ENCODE peak calls at places on chromosomes 1 and 21, in nine cellular contexts. Y is tibial artery, M is breast epithelium, H is ovary, A is neural progenitor cell, F is testis, C is SJSA1, J is H1, X is A549. T is an unnamed sample.

GRCh38 chr1:205263580-205264190 is 35.9 kb downstream of the TMCC2 start:
- DNase-seq in Y (no peak), M (no peak), H (no peak), A (no peak), F (no peak), C (no peak), J (no peak), X (no peak), T (no peak)

GRCh38 chr1:189117072-189117770 is 1360.4 kb downstream of the BRINP3 start:
- DNase-seq in Y (no peak), M (no peak), H (no peak), A (no peak), F (no peak), C (no peak), J (no peak), X (no peak), T (no peak)

GRCh38 chr21:31011412-31011811 is 26.9 kb downstream of the KRTAP19-8 start:
- DNase-seq in Y (no peak), M (no peak), H (no peak), A (no peak), F (no peak), C (no peak), J (no peak), X (no peak), T (no peak)

GRCh38 chr1:43890815-43891214 is 42.8 kb upstream of the ARTN start:
- DNase-seq in Y (no peak), M (no peak), H (no peak), A (no peak), F (no peak), C (no peak), J (no peak), X (no peak), T (no peak)

GRCh38 chr1:235901461-235901860 is 34.8 kb upstream of the LYST start:
- DNase-seq in Y (no peak), M (no peak), H (no peak), A (no peak), F (no peak), C (no peak), J (no peak), X (no peak), T (no peak)

GRCh38 chr1:32200226-32201010 is at the start of gene CCDC28B:
- DNase-seq in Y (peak; percentile 87), M (no peak), H (peak; percentile 83), A (peak; percentile 81), F (peak; percentile 73), C (peak; percentile 62), J (peak; percentile 82), X (no peak), T (peak; percentile 90)

GRCh38 chr1:18820791-18821641 is 38.4 kb downstream of the TAS1R2 start:
- DNase-seq in Y (peak; percentile 74), M (peak; percentile 82), H (peak; percentile 74), A (peak; percentile 91), F (peak; percentile 87), C (peak; percentile 68), J (peak; percentile 97), X (peak; percentile 60), T (peak; percentile 78)

GRCh38 chr1:152141971-152142584 is 16.9 kb downstream of the RPTN start:
- DNase-seq in Y (no peak), M (no peak), H (peak; percentile 39), A (peak; percentile 31), F (peak; percentile 74), C (peak; percentile 55), J (peak; percentile 52), X (peak; percentile 78), T (peak; percentile 44)

GRCh38 chr1:90189889-90190288 is 195.0 kb downstream of the ZNF326 start:
- DNase-seq in Y (no peak), M (no peak), H (no peak), A (no peak), F (no peak), C (no peak), J (no peak), X (no peak), T (peak; percentile 49)

GRCh38 chr1:50666849-50667248 is 243.6 kb upstream of the DMRTA2 start:
- DNase-seq in Y (no peak), M (no peak), H (no peak), A (no peak), F (no peak), C (no peak), J (no peak), X (no peak), T (no peak)

DNA sequence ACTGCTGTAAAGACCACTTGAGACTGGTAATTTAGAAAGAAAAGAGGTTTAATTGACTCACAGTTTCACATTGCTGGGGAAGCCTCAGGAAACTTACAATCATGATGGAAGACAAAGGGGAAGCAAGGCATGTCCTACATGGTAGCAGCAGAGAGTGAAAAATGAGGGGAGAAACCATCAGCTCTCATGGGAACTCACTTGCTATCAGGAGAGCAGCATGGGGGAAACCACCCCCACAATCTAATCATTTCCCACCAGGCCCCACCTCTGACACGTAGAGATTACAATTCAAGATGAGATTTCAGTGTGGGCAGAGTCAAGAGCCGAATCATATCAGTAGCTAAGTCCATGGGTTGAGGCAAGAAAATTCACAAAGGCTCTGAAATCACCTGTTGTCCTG is 23.8 kb upstream of the LYPD8 start:
- DNase-seq in Y (no peak), M (no peak), H (no peak), A (no peak), F (no peak), C (no peak), J (no peak), X (no peak), T (no peak)
- H3K9me3 ChIP-seq in Y (peaks cover 5% of the 10 kb centered on the region), M (peaks cover 6% of the 10 kb centered on the region), H (peaks cover 8% of the 10 kb centered on the region), A (peaks cover 12% of the 10 kb centered on the region), F (no peaks in the 10 kb centered on the region), C (no peaks in the 10 kb centered on the region), J (peaks cover 83% of the 10 kb centered on the region), X (peaks cover 7% of the 10 kb centered on the region), T (peaks cover 6% of the 10 kb centered on the region)

DNA sequence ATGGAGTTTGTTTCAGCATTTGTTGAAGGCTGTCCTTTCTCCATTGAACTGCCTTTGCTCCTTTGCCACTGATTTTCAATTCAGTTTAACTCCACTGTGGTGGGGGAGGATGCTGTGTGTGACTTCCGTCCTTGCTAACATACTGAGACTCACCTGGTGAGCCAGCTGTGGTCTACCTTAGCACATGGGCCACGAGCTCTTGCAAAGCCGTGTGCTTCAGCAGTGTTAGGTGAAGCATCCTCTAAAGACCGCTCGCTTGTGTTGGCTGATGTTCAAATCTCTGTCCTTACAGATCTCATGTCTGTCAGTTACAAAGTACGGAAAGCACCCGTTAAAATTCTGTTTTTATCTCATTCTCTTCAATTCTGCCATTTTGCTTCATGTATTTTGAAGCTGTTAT is 3.6 kb upstream of the SPATC1L start:
- DNase-seq in Y (no peak), M (no peak), H (no peak), A (no peak), F (no peak), C (no peak), J (no peak), X (no peak), T (no peak)
- H3K27ac ChIP-seq in Y (no peak overlapping the region), M (peak overlapping the region; percentile 92), H (no peak overlapping the region), A (no peak overlapping the region), F (peak overlapping the region; percentile 77), C (no peak overlapping the region), J (no peak overlapping the region), X (no peak overlapping the region), T (peak overlapping the region; percentile 68)

GRCh38 chr1:112754116-112754628 is 39.0 kb upstream of the PPM1J start:
- DNase-seq in Y (no peak), M (no peak), H (no peak), A (no peak), F (no peak), C (no peak), J (no peak), X (no peak), T (no peak)
- H3K9me3 ChIP-seq in Y (peaks cover 5% of the 10 kb centered on the region), M (no peaks in the 10 kb centered on the region), H (no peaks in the 10 kb centered on the region), A (no peaks in the 10 kb centered on the region), F (no peaks in the 10 kb centered on the region), C (no peaks in the 10 kb centered on the region), J (no peaks in the 10 kb centered on the region), X (no peaks in the 10 kb centered on the region), T (peaks cover 2% of the 10 kb centered on the region)

GRCh38 chr1:16421201-16421600 is 16.0 kb downstream of the SPATA21 start:
- DNase-seq in Y (no peak), M (no peak), H (no peak), A (no peak), F (no peak), C (no peak), J (no peak), X (no peak), T (no peak)
- H3K27ac ChIP-seq in Y (no peak overlapping the region), M (no peak overlapping the region), H (no peak overlapping the region), A (no peak overlapping the region), F (no peak overlapping the region), C (no peak overlapping the region), J (no peak overlapping the region), X (no peak overlapping the region), T (no peak overlapping the region)

GRCh38 chr1:185520188-185520935 is 203.3 kb upstream of the IVNS1ABP start:
- DNase-seq in Y (no peak), M (no peak), H (no peak), A (no peak), F (no peak), C (no peak), J (no peak), X (peak; percentile 5), T (no peak)
- H3K9me3 ChIP-seq in Y (peaks cover 9% of the 10 kb centered on the region), M (peaks cover 3% of the 10 kb centered on the region), H (no peaks in the 10 kb centered on the region), A (peaks cover 14% of the 10 kb centered on the region), F (no peaks in the 10 kb centered on the region), C (peaks cover 4% of the 10 kb centered on the region), J (peaks cover 13% of the 10 kb centered on the region), X (peaks cover 42% of the 10 kb centered on the region), T (no peaks in the 10 kb centered on the region)

GRCh38 chr1:200624679-200625335 is 4.3 kb upstream of the KIF14 start:
- DNase-seq in Y (no peak), M (no peak), H (no peak), A (no peak), F (no peak), C (no peak), J (no peak), X (no peak), T (no peak)

GRCh38 chr1:200626853-200627534 is 6.4 kb upstream of the KIF14 start:
- DNase-seq in Y (no peak), M (no peak), H (no peak), A (no peak), F (no peak), C (no peak), J (no peak), X (no peak), T (no peak)

GRCh38 chr1:200627548-200628222 is 7.1 kb upstream of the KIF14 start:
- DNase-seq in Y (no peak), M (no peak), H (no peak), A (no peak), F (no peak), C (no peak), J (no peak), X (no peak), T (no peak)

GRCh38 chr1:200628223-200628868 is 7.8 kb upstream of the KIF14 start:
- DNase-seq in Y (no peak), M (no peak), H (no peak), A (no peak), F (no peak), C (no peak), J (no peak), X (no peak), T (no peak)

GRCh38 chr1:200625381-200625824 is 4.9 kb upstream of the KIF14 start:
- DNase-seq in Y (no peak), M (no peak), H (no peak), A (no peak), F (no peak), C (no peak), J (no peak), X (peak; percentile 14), T (no peak)
- H3K27ac ChIP-seq in Y (no peak overlapping the region), M (no peak overlapping the region), H (no peak overlapping the region), A (no peak overlapping the region), F (no peak overlapping the region), C (no peak overlapping the region), J (no peak overlapping the region), X (no peak overlapping the region), T (no peak overlapping the region)